ENCODE peak calls at places on chromosomes 5 and 9, in four cellular contexts. D is activated CD8-positive, alpha-beta memory T cell treated with anti-CD3 and anti-CD28 coated beads, Interleukin-2, amount 50 U/mL, for 48 hours; T is mucosa of gallbladder; A is fibroblast of the conjunctiva. O is an unnamed sample.

GRCh38 chr5:78907255-78907886 is 77.7 kb downstream of the ARSB start:
- DNase-seq in D (no peak), T (no peak), A (peak), O (no peak)

GRCh38 chr5:143509758-143510221 is 106.3 kb upstream of the NR3C1 start:
- DNase-seq in D (no peak), T (no peak), A (no peak), O (no peak)

GRCh38 chr9:134237630-134238265 is 73.4 kb upstream of the RNU6ATAC start:
- DNase-seq in D (no peak), T (no peak), A (no peak), O (no peak)

GRCh38 chr5:156628421-156628820 is 221.7 kb upstream of the PPP1R2B start:
- DNase-seq in D (no peak), T (no peak), A (no peak), O (no peak)

GRCh38 chr5:87300744-87301143 is 33.1 kb downstream of the RASA1 start:
- DNase-seq in D (no peak), T (no peak), A (peak), O (no peak)

GRCh38 chr5:1235838-1236237 is 10.7 kb downstream of the SLC6A18 start:
- DNase-seq in D (no peak), T (no peak), A (no peak), O (no peak)

GRCh38 chr9:18360005-18360404 is 113.9 kb upstream of the ADAMTSL1 start:
- DNase-seq in D (no peak), T (no peak), A (no peak), O (no peak)

GRCh38 chr5:52759381-52759780 is 28.3 kb upstream of the ITGA1 start:
- DNase-seq in D (no peak), T (no peak), A (no peak), O (no peak)

GRCh38 chr5:168699002-168699401 is 119.8 kb upstream of the PANK3 start:
- DNase-seq in D (no peak), T (no peak), A (no peak), O (no peak)

GRCh38 chr9:22067196-22067595 is 58.1 kb upstream of the CDKN2B start:
- DNase-seq in D (no peak), T (no peak), A (no peak), O (no peak)

GRCh38 chr5:176415240-176416122 is 858 bp downstream of the CLTB start:
- DNase-seq in D (no peak), T (peak), A (no peak), O (no peak)

GRCh38 chr9:90961375-90961774 is 159.8 kb downstream of the SYK start:
- DNase-seq in D (no peak), T (no peak), A (peak), O (no peak)

GRCh38 chr5:141876628-141877477 is 1.4 kb downstream of the PCDH1 start:
- DNase-seq in D (no peak), T (peak), A (no peak), O (no peak)

GRCh38 chr5:157400741-157401140 is 59.3 kb upstream of the NIPAL4 start:
- DNase-seq in D (no peak), T (no peak), A (no peak), O (no peak)